ENCODE peak calls at places on chromosomes 3 and 15, in seven cellular contexts. One of them, this sample, is unnamed.
A peak's percentile ranks its signal among the peaks of the same experiment; 100 is the strongest.

GRCh38 chr3:44867421-44868111 is 5.9 kb downstream of the TMEM42 start:
- DNase-seq in heart right ventricle: no peak
- DNase-seq in CD4-positive, alpha-beta memory T cell: no peak
- DNase-seq in neural progenitor cell: no peak
- DNase-seq in A549: no peak
- DNase-seq in GM23248: no peak
- DNase-seq in thyroid gland: no peak
- DNase-seq in this sample: no peak

GRCh38 chr3:46454209-46454595 is 10.5 kb downstream of the LTF start:
- DNase-seq in heart right ventricle: no peak
- DNase-seq in CD4-positive, alpha-beta memory T cell: no peak
- DNase-seq in neural progenitor cell: no peak
- DNase-seq in A549: no peak
- DNase-seq in GM23248: no peak
- DNase-seq in thyroid gland: no peak
- DNase-seq in this sample: no peak

GRCh38 chr3:175778994-175779393 is 919.9 kb downstream of the NAALADL2 start:
- DNase-seq in heart right ventricle: no peak
- DNase-seq in CD4-positive, alpha-beta memory T cell: no peak
- DNase-seq in neural progenitor cell: no peak
- DNase-seq in A549: no peak
- DNase-seq in GM23248: no peak
- DNase-seq in thyroid gland: no peak
- DNase-seq in this sample: no peak

GRCh38 chr3:39056151-39056550 is 4.3 kb downstream of the WDR48 start:
- DNase-seq in heart right ventricle: no peak
- DNase-seq in CD4-positive, alpha-beta memory T cell: no peak
- DNase-seq in neural progenitor cell: no peak
- DNase-seq in A549: no peak
- DNase-seq in GM23248: peak; percentile 22
- DNase-seq in thyroid gland: no peak
- DNase-seq in this sample: no peak

GRCh38 chr15:61379005-61379404 is 149.9 kb upstream of the RORA start:
- DNase-seq in heart right ventricle: no peak
- DNase-seq in CD4-positive, alpha-beta memory T cell: no peak
- DNase-seq in neural progenitor cell: no peak
- DNase-seq in A549: no peak
- DNase-seq in GM23248: no peak
- DNase-seq in thyroid gland: no peak
- DNase-seq in this sample: no peak

GRCh38 chr15:60673918-60674558 is 195.1 kb upstream of the ICE2 start:
- DNase-seq in heart right ventricle: no peak
- DNase-seq in CD4-positive, alpha-beta memory T cell: no peak
- DNase-seq in neural progenitor cell: no peak
- DNase-seq in A549: peak; percentile 58
- DNase-seq in GM23248: peak; percentile 98
- DNase-seq in thyroid gland: peak; percentile 63
- DNase-seq in this sample: peak; percentile 62

GRCh38 chr3:136960838-136961836 is 3.4 kb downstream of the IL20RB start:
- DNase-seq in heart right ventricle: no peak
- DNase-seq in CD4-positive, alpha-beta memory T cell: no peak
- DNase-seq in neural progenitor cell: no peak
- DNase-seq in A549: no peak
- DNase-seq in GM23248: peak; percentile 91
- DNase-seq in thyroid gland: no peak
- DNase-seq in this sample: no peak

GRCh38 chr3:49724586-49724985 is 835 bp upstream of the GMPPB start:
- DNase-seq in heart right ventricle: no peak
- DNase-seq in CD4-positive, alpha-beta memory T cell: peak; percentile 32
- DNase-seq in neural progenitor cell: peak; percentile 29
- DNase-seq in A549: no peak
- DNase-seq in GM23248: no peak
- DNase-seq in thyroid gland: peak; percentile 38
- DNase-seq in this sample: no peak

GRCh38 chr15:101332061-101332467 is 37.0 kb upstream of the SNRPA1 start:
- DNase-seq in heart right ventricle: no peak
- DNase-seq in CD4-positive, alpha-beta memory T cell: no peak
- DNase-seq in neural progenitor cell: no peak
- DNase-seq in A549: no peak
- DNase-seq in GM23248: no peak
- DNase-seq in thyroid gland: no peak
- DNase-seq in this sample: no peak

DNA sequence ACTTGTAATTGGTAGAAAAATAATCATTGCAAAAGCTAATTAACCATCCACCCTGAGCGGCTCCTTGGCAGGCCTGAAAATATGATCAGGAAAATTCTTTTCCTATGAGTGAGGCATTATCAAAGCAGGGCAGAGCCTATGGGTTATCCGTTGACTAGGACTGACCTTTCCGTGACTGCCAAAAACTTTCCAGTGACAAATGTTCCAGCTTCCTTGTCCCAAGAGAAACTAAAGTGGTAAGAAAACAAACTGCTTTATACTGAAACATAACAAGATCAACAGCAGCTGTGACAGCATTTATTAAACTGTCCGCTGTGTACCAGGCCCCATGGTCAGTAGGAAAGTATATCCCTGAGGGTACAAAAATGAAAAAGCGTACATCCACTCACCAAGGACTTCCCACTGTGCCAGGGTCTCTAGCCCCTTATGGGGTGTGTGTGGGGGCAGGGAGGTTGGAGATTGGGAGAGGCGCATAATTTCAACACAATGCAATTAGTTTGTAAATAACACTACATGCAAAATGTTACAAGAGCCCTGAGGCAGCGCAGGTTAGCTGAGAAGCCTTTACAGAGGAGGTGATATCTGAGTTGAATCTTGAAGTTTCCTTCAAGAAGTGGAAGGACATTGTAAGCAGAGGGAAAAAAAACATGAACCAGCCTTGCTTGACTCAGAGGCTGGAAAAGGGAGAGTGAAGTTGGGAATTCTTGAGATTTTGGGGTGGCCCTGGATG is 8.6 kb downstream of the LIPC start:
- DNase-seq in heart right ventricle: no peak
- DNase-seq in CD4-positive, alpha-beta memory T cell: no peak
- DNase-seq in neural progenitor cell: no peak
- DNase-seq in A549: peak; percentile 92
- DNase-seq in GM23248: peak; percentile 65
- DNase-seq in thyroid gland: peak; percentile 42
- DNase-seq in this sample: peak; percentile 28
- H3K27ac ChIP-seq in heart right ventricle: peak overlapping the region; percentile 87
- H3K27ac ChIP-seq in CD4-positive, alpha-beta memory T cell: no peak overlapping the region
- H3K27ac ChIP-seq in neural progenitor cell: no peak overlapping the region
- H3K27ac ChIP-seq in A549: peak overlapping the region; percentile 93
- H3K27ac ChIP-seq in GM23248: peak overlapping the region; percentile 84
- H3K27ac ChIP-seq in thyroid gland: peak overlapping the region; percentile 77
- H3K27ac ChIP-seq in this sample: peak overlapping the region; percentile 74

GRCh38 chr15:98785408-98785795 is 137.1 kb downstream of the IGF1R start:
- DNase-seq in heart right ventricle: no peak
- DNase-seq in CD4-positive, alpha-beta memory T cell: no peak
- DNase-seq in neural progenitor cell: no peak
- DNase-seq in A549: no peak
- DNase-seq in GM23248: no peak
- DNase-seq in thyroid gland: no peak
- DNase-seq in this sample: no peak
- H3K4me1 ChIP-seq in heart right ventricle: peaks cover 6% of the 10 kb centered on the region
- H3K4me1 ChIP-seq in CD4-positive, alpha-beta memory T cell: no peaks in the 10 kb centered on the region
- H3K4me1 ChIP-seq in neural progenitor cell: peaks cover 64% of the 10 kb centered on the region
- H3K4me1 ChIP-seq in A549: peaks cover 100% of the 10 kb centered on the region
- H3K4me1 ChIP-seq in GM23248: peaks cover 33% of the 10 kb centered on the region
- H3K4me1 ChIP-seq in thyroid gland: peaks cover 28% of the 10 kb centered on the region
- H3K4me1 ChIP-seq in this sample: no peaks in the 10 kb centered on the region

GRCh38 chr15:43361313-43361903 is 9.4 kb downstream of the ZSCAN29 start:
- DNase-seq in heart right ventricle: no peak
- DNase-seq in CD4-positive, alpha-beta memory T cell: no peak
- DNase-seq in neural progenitor cell: no peak
- DNase-seq in A549: no peak
- DNase-seq in GM23248: peak; percentile 19
- DNase-seq in thyroid gland: no peak
- DNase-seq in this sample: no peak

DNA sequence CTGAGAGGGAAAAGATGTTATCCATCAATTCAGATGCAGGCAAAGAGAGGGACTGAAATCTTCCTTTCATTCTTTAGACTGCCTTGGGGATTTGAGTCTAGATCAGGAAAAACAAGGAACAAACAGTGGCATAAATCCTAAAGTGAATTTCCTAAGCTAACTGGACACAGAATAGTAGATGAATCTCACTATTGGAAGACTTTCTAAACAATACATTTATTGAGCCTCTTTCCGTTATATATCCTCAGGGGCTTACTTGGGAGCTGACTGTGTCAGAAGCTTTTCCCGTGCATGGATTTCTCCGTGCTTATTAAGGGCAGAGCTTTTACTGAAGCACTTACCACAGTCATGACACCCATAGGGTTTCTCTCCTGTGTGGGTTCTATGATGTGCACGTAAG is 10.0 kb downstream of the ZSCAN29 start:
- DNase-seq in heart right ventricle: no peak
- DNase-seq in CD4-positive, alpha-beta memory T cell: no peak
- DNase-seq in neural progenitor cell: no peak
- DNase-seq in A549: no peak
- DNase-seq in GM23248: no peak
- DNase-seq in thyroid gland: no peak
- DNase-seq in this sample: no peak
- H3K9me3 ChIP-seq in heart right ventricle: peaks cover 21% of the 10 kb centered on the region
- H3K9me3 ChIP-seq in CD4-positive, alpha-beta memory T cell: peaks cover 28% of the 10 kb centered on the region
- H3K9me3 ChIP-seq in neural progenitor cell: peaks cover 26% of the 10 kb centered on the region
- H3K9me3 ChIP-seq in A549: peaks cover 70% of the 10 kb centered on the region
- H3K9me3 ChIP-seq in GM23248: peaks cover 5% of the 10 kb centered on the region
- H3K9me3 ChIP-seq in thyroid gland: no peaks in the 10 kb centered on the region
- H3K9me3 ChIP-seq in this sample: peaks cover 87% of the 10 kb centered on the region

GRCh38 chr15:55742498-55742926 is 440 bp downstream of the PRTG start:
- DNase-seq in heart right ventricle: peak; percentile 34
- DNase-seq in CD4-positive, alpha-beta memory T cell: no peak
- DNase-seq in neural progenitor cell: peak; percentile 66
- DNase-seq in A549: peak; percentile 53
- DNase-seq in GM23248: peak; percentile 48
- DNase-seq in thyroid gland: peak; percentile 61
- DNase-seq in this sample: no peak
- H3K27ac ChIP-seq in heart right ventricle: peak overlapping the region; percentile 83
- H3K27ac ChIP-seq in CD4-positive, alpha-beta memory T cell: no peak overlapping the region
- H3K27ac ChIP-seq in neural progenitor cell: peak overlapping the region; percentile 96
- H3K27ac ChIP-seq in A549: peak overlapping the region; percentile 92
- H3K27ac ChIP-seq in GM23248: no peak overlapping the region
- H3K27ac ChIP-seq in thyroid gland: peak overlapping the region; percentile 92
- H3K27ac ChIP-seq in this sample: peak overlapping the region; percentile 88

DNA sequence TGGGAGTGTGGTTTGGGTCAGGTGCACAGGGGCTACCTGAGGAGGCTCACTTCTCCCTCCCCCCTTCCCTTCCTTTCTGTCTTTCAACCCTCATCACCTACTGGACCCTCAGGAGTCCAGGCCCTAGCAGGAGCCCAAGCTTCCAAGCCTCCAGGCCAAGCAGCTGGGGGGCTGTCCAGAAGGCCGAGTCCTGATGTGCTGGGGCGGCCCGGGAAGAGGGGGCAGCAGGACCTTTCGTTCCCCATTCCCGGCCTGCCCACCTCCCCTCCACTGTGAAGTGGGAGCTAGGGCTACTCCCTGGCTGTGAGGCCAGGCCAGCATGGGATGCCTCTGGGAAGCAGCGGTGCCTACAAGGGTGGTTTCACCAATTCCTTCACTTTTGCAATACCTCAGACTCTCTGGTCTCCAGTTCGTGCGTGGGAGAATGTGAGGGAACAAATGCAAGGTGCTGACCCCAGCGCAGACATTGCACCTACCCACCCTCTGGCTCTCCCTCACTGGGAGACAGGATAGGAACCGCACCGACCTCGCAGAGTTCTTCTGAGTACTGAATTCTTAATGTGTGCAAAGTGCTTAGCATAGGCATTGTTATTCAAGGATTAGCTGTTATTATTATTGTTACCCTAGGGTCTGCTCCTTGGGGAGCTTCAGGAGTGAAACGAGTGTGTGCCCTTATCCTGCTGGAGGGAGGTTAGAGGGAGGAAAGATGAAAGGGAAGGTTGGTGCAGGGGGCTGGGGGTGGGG is 2.5 kb downstream of the EPHB3 start:
- DNase-seq in heart right ventricle: no peak
- DNase-seq in CD4-positive, alpha-beta memory T cell: no peak
- DNase-seq in neural progenitor cell: no peak
- DNase-seq in A549: no peak
- DNase-seq in GM23248: no peak
- DNase-seq in thyroid gland: no peak
- DNase-seq in this sample: no peak
- H3K4me1 ChIP-seq in heart right ventricle: peaks cover 8% of the 10 kb centered on the region
- H3K4me1 ChIP-seq in CD4-positive, alpha-beta memory T cell: peaks cover 23% of the 10 kb centered on the region
- H3K4me1 ChIP-seq in neural progenitor cell: peaks cover 53% of the 10 kb centered on the region
- H3K4me1 ChIP-seq in A549: peaks cover 24% of the 10 kb centered on the region
- H3K4me1 ChIP-seq in GM23248: peaks cover 35% of the 10 kb centered on the region
- H3K4me1 ChIP-seq in thyroid gland: peaks cover 45% of the 10 kb centered on the region
- H3K4me1 ChIP-seq in this sample: no peaks in the 10 kb centered on the region

DNA sequence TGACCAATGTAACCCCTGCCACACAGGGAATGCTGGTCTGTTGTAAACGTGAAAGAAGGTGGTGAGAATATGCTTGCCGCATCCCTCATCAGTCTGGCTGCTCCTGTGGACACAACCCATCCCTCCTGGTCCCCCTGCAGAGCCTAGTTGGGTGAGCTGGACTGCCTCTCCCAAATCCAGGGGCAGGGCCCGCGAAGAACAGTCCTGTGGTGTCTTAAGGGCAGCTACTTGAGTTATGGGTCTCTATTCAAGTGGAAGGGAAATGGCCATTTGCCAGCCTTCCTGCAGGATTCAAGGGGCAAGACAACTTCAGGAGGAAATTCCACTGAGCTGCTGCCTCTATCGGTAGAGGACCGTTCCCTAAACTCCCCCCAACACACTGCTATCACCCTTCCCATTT is 98.9 kb downstream of the IQSEC1 start:
- DNase-seq in heart right ventricle: no peak
- DNase-seq in CD4-positive, alpha-beta memory T cell: no peak
- DNase-seq in neural progenitor cell: no peak
- DNase-seq in A549: no peak
- DNase-seq in GM23248: no peak
- DNase-seq in thyroid gland: no peak
- DNase-seq in this sample: no peak
- H3K9me3 ChIP-seq in heart right ventricle: no peaks in the 10 kb centered on the region
- H3K9me3 ChIP-seq in CD4-positive, alpha-beta memory T cell: no peaks in the 10 kb centered on the region
- H3K9me3 ChIP-seq in neural progenitor cell: no peaks in the 10 kb centered on the region
- H3K9me3 ChIP-seq in A549: no peaks in the 10 kb centered on the region
- H3K9me3 ChIP-seq in GM23248: no peaks in the 10 kb centered on the region
- H3K9me3 ChIP-seq in thyroid gland: no peaks in the 10 kb centered on the region
- H3K9me3 ChIP-seq in this sample: no peaks in the 10 kb centered on the region

GRCh38 chr3:114660124-114660523 is 366.3 kb downstream of the TIGIT start:
- DNase-seq in heart right ventricle: peak; percentile 20
- DNase-seq in CD4-positive, alpha-beta memory T cell: no peak
- DNase-seq in neural progenitor cell: peak; percentile 29
- DNase-seq in A549: no peak
- DNase-seq in GM23248: peak; percentile 48
- DNase-seq in thyroid gland: peak; percentile 39
- DNase-seq in this sample: no peak
- H3K27ac ChIP-seq in heart right ventricle: peak overlapping the region; percentile 79
- H3K27ac ChIP-seq in CD4-positive, alpha-beta memory T cell: no peak overlapping the region
- H3K27ac ChIP-seq in neural progenitor cell: peak overlapping the region; percentile 62
- H3K27ac ChIP-seq in A549: no peak overlapping the region
- H3K27ac ChIP-seq in GM23248: peak overlapping the region; percentile 49
- H3K27ac ChIP-seq in thyroid gland: peak overlapping the region; percentile 81
- H3K27ac ChIP-seq in this sample: peak overlapping the region; percentile 48